ENCODE peak calls at places on chromosomes 5 and 9, in nine cellular contexts. One of them, this sample, is unnamed.

GRCh38 chr5:87069311-87069710 is 198.4 kb upstream of the RASA1 start:
- DNase-seq in EH: no peak
- DNase-seq in amniotic stem cell: no peak
- DNase-seq in Right ventricle myocardium inferior: no peak
- DNase-seq in posterior vena cava: no peak
- DNase-seq in stimulated activated naive CD8-positive, alpha-beta T cell treated with anti-CD3 and anti-CD28 coated beads, Interleukin-15, amount 100 ng/mL, for 72 hours: no peak
- DNase-seq in sciatic nerve: no peak
- DNase-seq in EL: no peak
- DNase-seq in CD4-positive, alpha-beta memory T cell: no peak
- DNase-seq in this sample: no peak

GRCh38 chr5:137638841-137639240 is 97.0 kb downstream of the KLHL3 start:
- DNase-seq in Right ventricle myocardium inferior: no peak
- DNase-seq in posterior vena cava: no peak
- DNase-seq in EH: no peak
- DNase-seq in EL: no peak
- DNase-seq in amniotic stem cell: no peak
- DNase-seq in stimulated activated naive CD8-positive, alpha-beta T cell treated with anti-CD3 and anti-CD28 coated beads, Interleukin-15, amount 100 ng/mL, for 72 hours: no peak
- DNase-seq in CD4-positive, alpha-beta memory T cell: no peak
- DNase-seq in sciatic nerve: no peak
- DNase-seq in this sample: no peak

GRCh38 chr9:4491621-4491975 is 1.3 kb downstream of the SLC1A1 start:
- DNase-seq in posterior vena cava: no peak
- DNase-seq in stimulated activated naive CD8-positive, alpha-beta T cell treated with anti-CD3 and anti-CD28 coated beads, Interleukin-15, amount 100 ng/mL, for 72 hours: no peak
- DNase-seq in Right ventricle myocardium inferior: no peak
- DNase-seq in CD4-positive, alpha-beta memory T cell: no peak
- DNase-seq in EH: no peak
- DNase-seq in amniotic stem cell: no peak
- DNase-seq in sciatic nerve: no peak
- DNase-seq in EL: no peak
- DNase-seq in this sample: no peak

GRCh38 chr9:89605181-89606048 is 603 bp downstream of the GADD45G start:
- DNase-seq in stimulated activated naive CD8-positive, alpha-beta T cell treated with anti-CD3 and anti-CD28 coated beads, Interleukin-15, amount 100 ng/mL, for 72 hours: peak; percentile 67
- DNase-seq in amniotic stem cell: no peak
- DNase-seq in EH: peak; percentile 46
- DNase-seq in sciatic nerve: peak; percentile 78
- DNase-seq in Right ventricle myocardium inferior: peak; percentile 87
- DNase-seq in CD4-positive, alpha-beta memory T cell: peak; percentile 82
- DNase-seq in posterior vena cava: peak; percentile 92
- DNase-seq in EL: peak; percentile 18
- DNase-seq in this sample: no peak

GRCh38 chr5:26660116-26660515 is 378.3 kb downstream of the CDH9 start:
- DNase-seq in stimulated activated naive CD8-positive, alpha-beta T cell treated with anti-CD3 and anti-CD28 coated beads, Interleukin-15, amount 100 ng/mL, for 72 hours: no peak
- DNase-seq in EH: no peak
- DNase-seq in sciatic nerve: no peak
- DNase-seq in posterior vena cava: no peak
- DNase-seq in CD4-positive, alpha-beta memory T cell: no peak
- DNase-seq in Right ventricle myocardium inferior: peak; percentile 50
- DNase-seq in amniotic stem cell: no peak
- DNase-seq in EL: no peak
- DNase-seq in this sample: no peak

GRCh38 chr9:27703591-27703990 is 130.3 kb upstream of the C9orf72 start:
- DNase-seq in stimulated activated naive CD8-positive, alpha-beta T cell treated with anti-CD3 and anti-CD28 coated beads, Interleukin-15, amount 100 ng/mL, for 72 hours: no peak
- DNase-seq in Right ventricle myocardium inferior: no peak
- DNase-seq in sciatic nerve: no peak
- DNase-seq in amniotic stem cell: no peak
- DNase-seq in posterior vena cava: no peak
- DNase-seq in EL: no peak
- DNase-seq in EH: no peak
- DNase-seq in CD4-positive, alpha-beta memory T cell: no peak
- DNase-seq in this sample: no peak

GRCh38 chr5:132228241-132229035 is 785 bp upstream of the P4HA2 start:
- DNase-seq in EL: no peak
- DNase-seq in posterior vena cava: peak; percentile 78
- DNase-seq in EH: no peak
- DNase-seq in CD4-positive, alpha-beta memory T cell: no peak
- DNase-seq in amniotic stem cell: no peak
- DNase-seq in sciatic nerve: peak; percentile 59
- DNase-seq in Right ventricle myocardium inferior: peak; percentile 55
- DNase-seq in stimulated activated naive CD8-positive, alpha-beta T cell treated with anti-CD3 and anti-CD28 coated beads, Interleukin-15, amount 100 ng/mL, for 72 hours: no peak
- DNase-seq in this sample: no peak

GRCh38 chr9:4048441-4048840 is 251.4 kb downstream of the GLIS3 start:
- DNase-seq in EH: peak; percentile 61
- DNase-seq in posterior vena cava: no peak
- DNase-seq in EL: peak; percentile 53
- DNase-seq in stimulated activated naive CD8-positive, alpha-beta T cell treated with anti-CD3 and anti-CD28 coated beads, Interleukin-15, amount 100 ng/mL, for 72 hours: no peak
- DNase-seq in sciatic nerve: no peak
- DNase-seq in amniotic stem cell: peak; percentile 14
- DNase-seq in CD4-positive, alpha-beta memory T cell: no peak
- DNase-seq in Right ventricle myocardium inferior: no peak
- DNase-seq in this sample: peak; percentile 71

GRCh38 chr5:144697847-144698262 is 527.2 kb downstream of the KCTD16 start:
- DNase-seq in CD4-positive, alpha-beta memory T cell: no peak
- DNase-seq in sciatic nerve: no peak
- DNase-seq in EH: peak; percentile 98
- DNase-seq in Right ventricle myocardium inferior: no peak
- DNase-seq in stimulated activated naive CD8-positive, alpha-beta T cell treated with anti-CD3 and anti-CD28 coated beads, Interleukin-15, amount 100 ng/mL, for 72 hours: no peak
- DNase-seq in EL: peak; percentile 98
- DNase-seq in posterior vena cava: no peak
- DNase-seq in amniotic stem cell: peak; percentile 94
- DNase-seq in this sample: no peak

GRCh38 chr5:83744851-83745250 is 24.2 kb upstream of the HAPLN1 start:
- DNase-seq in Right ventricle myocardium inferior: no peak
- DNase-seq in EL: peak; percentile 2
- DNase-seq in amniotic stem cell: no peak
- DNase-seq in EH: peak; percentile 54
- DNase-seq in posterior vena cava: no peak
- DNase-seq in sciatic nerve: no peak
- DNase-seq in CD4-positive, alpha-beta memory T cell: no peak
- DNase-seq in stimulated activated naive CD8-positive, alpha-beta T cell treated with anti-CD3 and anti-CD28 coated beads, Interleukin-15, amount 100 ng/mL, for 72 hours: no peak
- DNase-seq in this sample: no peak

GRCh38 chr9:113952651-113953050 is 76.5 kb downstream of the ZNF618 start:
- DNase-seq in EL: no peak
- DNase-seq in stimulated activated naive CD8-positive, alpha-beta T cell treated with anti-CD3 and anti-CD28 coated beads, Interleukin-15, amount 100 ng/mL, for 72 hours: no peak
- DNase-seq in amniotic stem cell: no peak
- DNase-seq in EH: peak; percentile 59
- DNase-seq in sciatic nerve: no peak
- DNase-seq in posterior vena cava: no peak
- DNase-seq in Right ventricle myocardium inferior: no peak
- DNase-seq in CD4-positive, alpha-beta memory T cell: no peak
- DNase-seq in this sample: no peak

GRCh38 chr9:107667700-107668099 is 178.1 kb upstream of the KLF4 start:
- DNase-seq in EH: no peak
- DNase-seq in Right ventricle myocardium inferior: no peak
- DNase-seq in CD4-positive, alpha-beta memory T cell: no peak
- DNase-seq in stimulated activated naive CD8-positive, alpha-beta T cell treated with anti-CD3 and anti-CD28 coated beads, Interleukin-15, amount 100 ng/mL, for 72 hours: no peak
- DNase-seq in EL: no peak
- DNase-seq in posterior vena cava: peak; percentile 83
- DNase-seq in amniotic stem cell: no peak
- DNase-seq in sciatic nerve: no peak
- DNase-seq in this sample: peak; percentile 27

GRCh38 chr5:78829811-78830499 is 155.2 kb downstream of the ARSB start:
- DNase-seq in sciatic nerve: peak; percentile 74
- DNase-seq in EL: no peak
- DNase-seq in EH: peak; percentile 54
- DNase-seq in posterior vena cava: peak; percentile 84
- DNase-seq in stimulated activated naive CD8-positive, alpha-beta T cell treated with anti-CD3 and anti-CD28 coated beads, Interleukin-15, amount 100 ng/mL, for 72 hours: no peak
- DNase-seq in CD4-positive, alpha-beta memory T cell: no peak
- DNase-seq in amniotic stem cell: no peak
- DNase-seq in Right ventricle myocardium inferior: peak; percentile 81
- DNase-seq in this sample: no peak

GRCh38 chr5:159208508-159209437 is 580 bp downstream of the RNF145 start:
- DNase-seq in sciatic nerve: peak; percentile 73
- DNase-seq in EH: peak; percentile 74
- DNase-seq in Right ventricle myocardium inferior: peak; percentile 72
- DNase-seq in posterior vena cava: peak; percentile 86
- DNase-seq in stimulated activated naive CD8-positive, alpha-beta T cell treated with anti-CD3 and anti-CD28 coated beads, Interleukin-15, amount 100 ng/mL, for 72 hours: no peak
- DNase-seq in CD4-positive, alpha-beta memory T cell: peak; percentile 45
- DNase-seq in EL: peak; percentile 63
- DNase-seq in amniotic stem cell: no peak
- DNase-seq in this sample: no peak

GRCh38 chr5:5826911-5827310 is 404.4 kb downstream of the ICE1 start:
- DNase-seq in posterior vena cava: no peak
- DNase-seq in CD4-positive, alpha-beta memory T cell: no peak
- DNase-seq in sciatic nerve: no peak
- DNase-seq in EH: no peak
- DNase-seq in Right ventricle myocardium inferior: no peak
- DNase-seq in amniotic stem cell: no peak
- DNase-seq in stimulated activated naive CD8-positive, alpha-beta T cell treated with anti-CD3 and anti-CD28 coated beads, Interleukin-15, amount 100 ng/mL, for 72 hours: no peak
- DNase-seq in EL: no peak
- DNase-seq in this sample: no peak

GRCh38 chr9:37511006-37511714 is 25.4 kb downstream of the POLR1E start:
- DNase-seq in stimulated activated naive CD8-positive, alpha-beta T cell treated with anti-CD3 and anti-CD28 coated beads, Interleukin-15, amount 100 ng/mL, for 72 hours: no peak
- DNase-seq in posterior vena cava: peak; percentile 25
- DNase-seq in EH: no peak
- DNase-seq in amniotic stem cell: no peak
- DNase-seq in EL: peak; percentile 22
- DNase-seq in Right ventricle myocardium inferior: no peak
- DNase-seq in sciatic nerve: no peak
- DNase-seq in CD4-positive, alpha-beta memory T cell: no peak
- DNase-seq in this sample: no peak

GRCh38 chr5:87074934-87075541 is 192.6 kb upstream of the RASA1 start:
- DNase-seq in EH: no peak
- DNase-seq in Right ventricle myocardium inferior: no peak
- DNase-seq in amniotic stem cell: no peak
- DNase-seq in EL: no peak
- DNase-seq in sciatic nerve: no peak
- DNase-seq in CD4-positive, alpha-beta memory T cell: no peak
- DNase-seq in posterior vena cava: no peak
- DNase-seq in stimulated activated naive CD8-positive, alpha-beta T cell treated with anti-CD3 and anti-CD28 coated beads, Interleukin-15, amount 100 ng/mL, for 72 hours: peak; percentile 7
- DNase-seq in this sample: no peak

GRCh38 chr9:119368681-119369581 is at the start of gene BRINP1:
- DNase-seq in amniotic stem cell: no peak
- DNase-seq in Right ventricle myocardium inferior: peak; percentile 64
- DNase-seq in sciatic nerve: no peak
- DNase-seq in posterior vena cava: peak; percentile 83
- DNase-seq in CD4-positive, alpha-beta memory T cell: no peak
- DNase-seq in EH: peak; percentile 2
- DNase-seq in EL: peak; percentile 1
- DNase-seq in stimulated activated naive CD8-positive, alpha-beta T cell treated with anti-CD3 and anti-CD28 coated beads, Interleukin-15, amount 100 ng/mL, for 72 hours: no peak
- DNase-seq in this sample: no peak

GRCh38 chr5:122501087-122501435 is 189.0 kb downstream of the SNCAIP start:
- DNase-seq in EH: peak; percentile 3
- DNase-seq in CD4-positive, alpha-beta memory T cell: no peak
- DNase-seq in stimulated activated naive CD8-positive, alpha-beta T cell treated with anti-CD3 and anti-CD28 coated beads, Interleukin-15, amount 100 ng/mL, for 72 hours: no peak
- DNase-seq in amniotic stem cell: no peak
- DNase-seq in EL: no peak
- DNase-seq in Right ventricle myocardium inferior: no peak
- DNase-seq in posterior vena cava: no peak
- DNase-seq in sciatic nerve: no peak
- DNase-seq in this sample: no peak

GRCh38 chr9:131478421-131478868 is 24.3 kb upstream of the POMT1 start:
- DNase-seq in CD4-positive, alpha-beta memory T cell: no peak
- DNase-seq in sciatic nerve: no peak
- DNase-seq in amniotic stem cell: no peak
- DNase-seq in Right ventricle myocardium inferior: no peak
- DNase-seq in posterior vena cava: no peak
- DNase-seq in stimulated activated naive CD8-positive, alpha-beta T cell treated with anti-CD3 and anti-CD28 coated beads, Interleukin-15, amount 100 ng/mL, for 72 hours: peak; percentile 45
- DNase-seq in EH: peak; percentile 36
- DNase-seq in EL: peak; percentile 35
- DNase-seq in this sample: peak; percentile 9

GRCh38 chr5:133996683-133997252 is 8.0 kb downstream of the VDAC1 start:
- DNase-seq in sciatic nerve: no peak
- DNase-seq in CD4-positive, alpha-beta memory T cell: no peak
- DNase-seq in Right ventricle myocardium inferior: no peak
- DNase-seq in posterior vena cava: peak; percentile 14
- DNase-seq in EH: no peak
- DNase-seq in EL: no peak
- DNase-seq in amniotic stem cell: no peak
- DNase-seq in stimulated activated naive CD8-positive, alpha-beta T cell treated with anti-CD3 and anti-CD28 coated beads, Interleukin-15, amount 100 ng/mL, for 72 hours: no peak
- DNase-seq in this sample: no peak

GRCh38 chr5:123087173-123088030 is 1.6 kb upstream of the PRDM6 start:
- DNase-seq in amniotic stem cell: no peak
- DNase-seq in posterior vena cava: no peak
- DNase-seq in stimulated activated naive CD8-positive, alpha-beta T cell treated with anti-CD3 and anti-CD28 coated beads, Interleukin-15, amount 100 ng/mL, for 72 hours: no peak
- DNase-seq in sciatic nerve: no peak
- DNase-seq in CD4-positive, alpha-beta memory T cell: no peak
- DNase-seq in EH: no peak
- DNase-seq in EL: no peak
- DNase-seq in Right ventricle myocardium inferior: no peak
- DNase-seq in this sample: no peak

GRCh38 chr5:133902521-133903118 is 65.8 kb downstream of the C5orf15 start:
- DNase-seq in EL: no peak
- DNase-seq in Right ventricle myocardium inferior: no peak
- DNase-seq in amniotic stem cell: no peak
- DNase-seq in CD4-positive, alpha-beta memory T cell: no peak
- DNase-seq in EH: no peak
- DNase-seq in sciatic nerve: no peak
- DNase-seq in posterior vena cava: no peak
- DNase-seq in stimulated activated naive CD8-positive, alpha-beta T cell treated with anti-CD3 and anti-CD28 coated beads, Interleukin-15, amount 100 ng/mL, for 72 hours: no peak
- DNase-seq in this sample: no peak

GRCh38 chr9:116704470-116704869 is 17.4 kb downstream of the TRIM32 start:
- DNase-seq in EH: no peak
- DNase-seq in CD4-positive, alpha-beta memory T cell: no peak
- DNase-seq in stimulated activated naive CD8-positive, alpha-beta T cell treated with anti-CD3 and anti-CD28 coated beads, Interleukin-15, amount 100 ng/mL, for 72 hours: no peak
- DNase-seq in posterior vena cava: no peak
- DNase-seq in sciatic nerve: no peak
- DNase-seq in amniotic stem cell: no peak
- DNase-seq in EL: no peak
- DNase-seq in Right ventricle myocardium inferior: no peak
- DNase-seq in this sample: no peak

GRCh38 chr9:114805670-114806551 is at the start of gene TNFSF15:
- DNase-seq in EH: peak; percentile 16
- DNase-seq in Right ventricle myocardium inferior: no peak
- DNase-seq in CD4-positive, alpha-beta memory T cell: no peak
- DNase-seq in sciatic nerve: no peak
- DNase-seq in stimulated activated naive CD8-positive, alpha-beta T cell treated with anti-CD3 and anti-CD28 coated beads, Interleukin-15, amount 100 ng/mL, for 72 hours: no peak
- DNase-seq in amniotic stem cell: no peak
- DNase-seq in EL: no peak
- DNase-seq in posterior vena cava: no peak
- DNase-seq in this sample: no peak

GRCh38 chr5:176401281-176402205 is 13.0 kb downstream of the HIGD2A start:
- DNase-seq in posterior vena cava: peak; percentile 76
- DNase-seq in CD4-positive, alpha-beta memory T cell: no peak
- DNase-seq in EL: no peak
- DNase-seq in stimulated activated naive CD8-positive, alpha-beta T cell treated with anti-CD3 and anti-CD28 coated beads, Interleukin-15, amount 100 ng/mL, for 72 hours: no peak
- DNase-seq in sciatic nerve: peak; percentile 35
- DNase-seq in Right ventricle myocardium inferior: no peak
- DNase-seq in EH: no peak
- DNase-seq in amniotic stem cell: no peak
- DNase-seq in this sample: no peak

GRCh38 chr5:31824886-31825774 is 186.2 kb downstream of the PDZD2 start:
- DNase-seq in stimulated activated naive CD8-positive, alpha-beta T cell treated with anti-CD3 and anti-CD28 coated beads, Interleukin-15, amount 100 ng/mL, for 72 hours: peak; percentile 21
- DNase-seq in EL: peak; percentile 61
- DNase-seq in sciatic nerve: peak; percentile 65
- DNase-seq in Right ventricle myocardium inferior: no peak
- DNase-seq in EH: peak; percentile 63
- DNase-seq in posterior vena cava: no peak
- DNase-seq in CD4-positive, alpha-beta memory T cell: no peak
- DNase-seq in amniotic stem cell: peak; percentile 6
- DNase-seq in this sample: peak; percentile 40

GRCh38 chr5:139745800-139746690 is 49.6 kb upstream of the PSD2 start:
- DNase-seq in EL: peak; percentile 86
- DNase-seq in EH: peak; percentile 86
- DNase-seq in Right ventricle myocardium inferior: no peak
- DNase-seq in posterior vena cava: peak; percentile 87
- DNase-seq in stimulated activated naive CD8-positive, alpha-beta T cell treated with anti-CD3 and anti-CD28 coated beads, Interleukin-15, amount 100 ng/mL, for 72 hours: peak; percentile 57
- DNase-seq in CD4-positive, alpha-beta memory T cell: peak; percentile 59
- DNase-seq in sciatic nerve: peak; percentile 76
- DNase-seq in amniotic stem cell: peak; percentile 27
- DNase-seq in this sample: peak; percentile 53

GRCh38 chr5:67880876-67881275 is 334.7 kb upstream of the PIK3R1 start:
- DNase-seq in sciatic nerve: no peak
- DNase-seq in CD4-positive, alpha-beta memory T cell: no peak
- DNase-seq in EL: no peak
- DNase-seq in stimulated activated naive CD8-positive, alpha-beta T cell treated with anti-CD3 and anti-CD28 coated beads, Interleukin-15, amount 100 ng/mL, for 72 hours: no peak
- DNase-seq in EH: no peak
- DNase-seq in Right ventricle myocardium inferior: no peak
- DNase-seq in posterior vena cava: no peak
- DNase-seq in amniotic stem cell: no peak
- DNase-seq in this sample: peak; percentile 32

GRCh38 chr5:56534102-56534501 is 281.2 kb upstream of the MAP3K1 start:
- DNase-seq in EH: no peak
- DNase-seq in amniotic stem cell: no peak
- DNase-seq in Right ventricle myocardium inferior: no peak
- DNase-seq in EL: no peak
- DNase-seq in stimulated activated naive CD8-positive, alpha-beta T cell treated with anti-CD3 and anti-CD28 coated beads, Interleukin-15, amount 100 ng/mL, for 72 hours: no peak
- DNase-seq in posterior vena cava: no peak
- DNase-seq in sciatic nerve: no peak
- DNase-seq in CD4-positive, alpha-beta memory T cell: no peak
- DNase-seq in this sample: no peak